ENCODE peak calls at places on chromosomes 13 and 19, in ten cellular contexts. One of them, this sample, is unnamed.

GRCh38 chr13:108214511-108215383 is 589 bp downstream of the LIG4 start:
- DNase-seq in hepatic stellate cell: no peak
- DNase-seq in activated CD4-positive, alpha-beta T cell treated with anti-CD3 and anti-CD28 coated beads for 48 hours: no peak
- DNase-seq in NCI-H345: peak
- DNase-seq in RCC 7860: no peak
- DNase-seq in activated CD4-positive, CD25-positive, alpha-beta regulatory T cell treated with anti-CD3 and anti-CD28 coated beads, Interleukin-2, amount 50 U/mL, for 16 hours: no peak
- DNase-seq in hippocampal formation: no peak
- DNase-seq in T1000: no peak
- DNase-seq in NCI-H774: peak
- DNase-seq in HFFc6: no peak
- DNase-seq in this sample: no peak

GRCh38 chr13:28494861-28495585 is at the start of gene FLT1:
- DNase-seq in hepatic stellate cell: peak
- DNase-seq in activated CD4-positive, alpha-beta T cell treated with anti-CD3 and anti-CD28 coated beads for 48 hours: peak
- DNase-seq in NCI-H345: peak
- DNase-seq in RCC 7860: no peak
- DNase-seq in activated CD4-positive, CD25-positive, alpha-beta regulatory T cell treated with anti-CD3 and anti-CD28 coated beads, Interleukin-2, amount 50 U/mL, for 16 hours: no peak
- DNase-seq in hippocampal formation: no peak
- DNase-seq in T1000: no peak
- DNase-seq in NCI-H774: no peak
- DNase-seq in HFFc6: peak
- DNase-seq in this sample: peak

GRCh38 chr19:41384351-41384750 is 8.0 kb downstream of the TMEM91 start:
- DNase-seq in hepatic stellate cell: no peak
- DNase-seq in activated CD4-positive, alpha-beta T cell treated with anti-CD3 and anti-CD28 coated beads for 48 hours: no peak
- DNase-seq in NCI-H345: no peak
- DNase-seq in RCC 7860: peak
- DNase-seq in activated CD4-positive, CD25-positive, alpha-beta regulatory T cell treated with anti-CD3 and anti-CD28 coated beads, Interleukin-2, amount 50 U/mL, for 16 hours: no peak
- DNase-seq in hippocampal formation: no peak
- DNase-seq in T1000: no peak
- DNase-seq in NCI-H774: no peak
- DNase-seq in HFFc6: no peak
- DNase-seq in this sample: no peak

GRCh38 chr19:51089786-51090185 is 7.1 kb upstream of the KLK14 start:
- DNase-seq in hepatic stellate cell: no peak
- DNase-seq in activated CD4-positive, alpha-beta T cell treated with anti-CD3 and anti-CD28 coated beads for 48 hours: no peak
- DNase-seq in NCI-H345: no peak
- DNase-seq in RCC 7860: no peak
- DNase-seq in activated CD4-positive, CD25-positive, alpha-beta regulatory T cell treated with anti-CD3 and anti-CD28 coated beads, Interleukin-2, amount 50 U/mL, for 16 hours: no peak
- DNase-seq in hippocampal formation: no peak
- DNase-seq in T1000: no peak
- DNase-seq in NCI-H774: no peak
- DNase-seq in HFFc6: no peak
- DNase-seq in this sample: no peak

GRCh38 chr13:98103942-98104880 is 38.7 kb upstream of the FARP1 start:
- DNase-seq in hepatic stellate cell: peak
- DNase-seq in activated CD4-positive, alpha-beta T cell treated with anti-CD3 and anti-CD28 coated beads for 48 hours: no peak
- DNase-seq in NCI-H345: no peak
- DNase-seq in RCC 7860: no peak
- DNase-seq in activated CD4-positive, CD25-positive, alpha-beta regulatory T cell treated with anti-CD3 and anti-CD28 coated beads, Interleukin-2, amount 50 U/mL, for 16 hours: no peak
- DNase-seq in hippocampal formation: no peak
- DNase-seq in T1000: no peak
- DNase-seq in NCI-H774: no peak
- DNase-seq in HFFc6: peak
- DNase-seq in this sample: peak

GRCh38 chr19:46634656-46635218 is 1.3 kb downstream of the GNG8 start:
- DNase-seq in hepatic stellate cell: no peak
- DNase-seq in activated CD4-positive, alpha-beta T cell treated with anti-CD3 and anti-CD28 coated beads for 48 hours: no peak
- DNase-seq in NCI-H345: peak
- DNase-seq in RCC 7860: no peak
- DNase-seq in activated CD4-positive, CD25-positive, alpha-beta regulatory T cell treated with anti-CD3 and anti-CD28 coated beads, Interleukin-2, amount 50 U/mL, for 16 hours: no peak
- DNase-seq in hippocampal formation: no peak
- DNase-seq in T1000: no peak
- DNase-seq in NCI-H774: no peak
- DNase-seq in HFFc6: no peak
- DNase-seq in this sample: no peak

GRCh38 chr13:113090806-113091205 is 14.8 kb upstream of the F7 start:
- DNase-seq in hepatic stellate cell: no peak
- DNase-seq in activated CD4-positive, alpha-beta T cell treated with anti-CD3 and anti-CD28 coated beads for 48 hours: no peak
- DNase-seq in NCI-H345: no peak
- DNase-seq in RCC 7860: no peak
- DNase-seq in activated CD4-positive, CD25-positive, alpha-beta regulatory T cell treated with anti-CD3 and anti-CD28 coated beads, Interleukin-2, amount 50 U/mL, for 16 hours: no peak
- DNase-seq in hippocampal formation: no peak
- DNase-seq in T1000: no peak
- DNase-seq in NCI-H774: no peak
- DNase-seq in HFFc6: no peak
- DNase-seq in this sample: no peak

GRCh38 chr19:45643927-45644771 is 5.0 kb upstream of the EML2 start:
- DNase-seq in hepatic stellate cell: no peak
- DNase-seq in activated CD4-positive, alpha-beta T cell treated with anti-CD3 and anti-CD28 coated beads for 48 hours: no peak
- DNase-seq in NCI-H345: no peak
- DNase-seq in RCC 7860: no peak
- DNase-seq in activated CD4-positive, CD25-positive, alpha-beta regulatory T cell treated with anti-CD3 and anti-CD28 coated beads, Interleukin-2, amount 50 U/mL, for 16 hours: no peak
- DNase-seq in hippocampal formation: peak
- DNase-seq in T1000: no peak
- DNase-seq in NCI-H774: no peak
- DNase-seq in HFFc6: no peak
- DNase-seq in this sample: no peak